ENCODE peak calls at places on chromosomes 12 and 14, in six cellular contexts. One of them, this sample, is unnamed.

GRCh38 chr12:68827895-68828294 is 19.9 kb downstream of the MDM2 start:
- DNase-seq in effector memory CD4-positive, alpha-beta T cell: no peak
- DNase-seq in NCI-H510A: no peak
- DNase-seq in cardiac fibroblast: no peak
- DNase-seq in GOT3: no peak
- DNase-seq in effector CD8-positive, alpha-beta T cell: no peak
- DNase-seq in this sample: no peak

GRCh38 chr12:42199007-42199406 is 39.0 kb downstream of the YAF2 start:
- DNase-seq in cardiac fibroblast: no peak
- DNase-seq in effector memory CD4-positive, alpha-beta T cell: no peak
- DNase-seq in GOT3: no peak
- DNase-seq in NCI-H510A: no peak
- DNase-seq in effector CD8-positive, alpha-beta T cell: no peak
- DNase-seq in this sample: no peak

GRCh38 chr14:68391292-68392014 is 401.4 kb downstream of the ZFP36L1 start:
- DNase-seq in GOT3: no peak
- DNase-seq in cardiac fibroblast: peak; percentile 86
- DNase-seq in NCI-H510A: no peak
- DNase-seq in effector CD8-positive, alpha-beta T cell: no peak
- DNase-seq in effector memory CD4-positive, alpha-beta T cell: no peak
- DNase-seq in this sample: no peak

GRCh38 chr14:37566811-37567371 is 28.2 kb downstream of the FOXA1 start:
- DNase-seq in GOT3: no peak
- DNase-seq in effector memory CD4-positive, alpha-beta T cell: no peak
- DNase-seq in effector CD8-positive, alpha-beta T cell: no peak
- DNase-seq in NCI-H510A: no peak
- DNase-seq in cardiac fibroblast: no peak
- DNase-seq in this sample: no peak

GRCh38 chr12:53098354-53098981 is 1.0 kb downstream of the IGFBP6 start:
- DNase-seq in effector memory CD4-positive, alpha-beta T cell: peak; percentile 16
- DNase-seq in GOT3: no peak
- DNase-seq in NCI-H510A: no peak
- DNase-seq in effector CD8-positive, alpha-beta T cell: no peak
- DNase-seq in cardiac fibroblast: peak; percentile 81
- DNase-seq in this sample: peak; percentile 64

GRCh38 chr12:99824900-99825562 is 159.7 kb downstream of the ANKS1B start:
- DNase-seq in effector memory CD4-positive, alpha-beta T cell: no peak
- DNase-seq in GOT3: no peak
- DNase-seq in effector CD8-positive, alpha-beta T cell: no peak
- DNase-seq in cardiac fibroblast: no peak
- DNase-seq in NCI-H510A: no peak
- DNase-seq in this sample: no peak

GRCh38 chr12:2075558-2076195 is 22.9 kb downstream of the CACNA1C start:
- DNase-seq in GOT3: no peak
- DNase-seq in effector CD8-positive, alpha-beta T cell: no peak
- DNase-seq in effector memory CD4-positive, alpha-beta T cell: no peak
- DNase-seq in NCI-H510A: no peak
- DNase-seq in cardiac fibroblast: no peak
- DNase-seq in this sample: no peak

GRCh38 chr12:117489671-117490070 is 128.2 kb upstream of the NOS1 start:
- DNase-seq in effector CD8-positive, alpha-beta T cell: no peak
- DNase-seq in GOT3: no peak
- DNase-seq in effector memory CD4-positive, alpha-beta T cell: no peak
- DNase-seq in NCI-H510A: no peak
- DNase-seq in cardiac fibroblast: no peak
- DNase-seq in this sample: no peak

GRCh38 chr14:92605274-92605940 is 91.8 kb downstream of the RIN3 start:
- DNase-seq in NCI-H510A: no peak
- DNase-seq in effector CD8-positive, alpha-beta T cell: no peak
- DNase-seq in cardiac fibroblast: no peak
- DNase-seq in effector memory CD4-positive, alpha-beta T cell: no peak
- DNase-seq in GOT3: no peak
- DNase-seq in this sample: no peak

GRCh38 chr12:122841544-122842321 is 6.5 kb downstream of the HIP1R start:
- DNase-seq in GOT3: no peak
- DNase-seq in effector CD8-positive, alpha-beta T cell: no peak
- DNase-seq in NCI-H510A: peak; percentile 37
- DNase-seq in effector memory CD4-positive, alpha-beta T cell: no peak
- DNase-seq in cardiac fibroblast: peak; percentile 78
- DNase-seq in this sample: no peak

GRCh38 chr12:52871291-52871961 is 22.6 kb upstream of the KRT78 start:
- DNase-seq in effector memory CD4-positive, alpha-beta T cell: no peak
- DNase-seq in effector CD8-positive, alpha-beta T cell: no peak
- DNase-seq in NCI-H510A: no peak
- DNase-seq in GOT3: no peak
- DNase-seq in cardiac fibroblast: peak; percentile 89
- DNase-seq in this sample: no peak

GRCh38 chr14:39175445-39176262 is 600 bp downstream of the PNN start:
- DNase-seq in GOT3: peak; percentile 29
- DNase-seq in NCI-H510A: peak; percentile 19
- DNase-seq in effector memory CD4-positive, alpha-beta T cell: no peak
- DNase-seq in cardiac fibroblast: peak; percentile 36
- DNase-seq in effector CD8-positive, alpha-beta T cell: peak; percentile 20
- DNase-seq in this sample: no peak

GRCh38 chr14:63650336-63650952 is 8.8 kb upstream of the WDR89 start:
- DNase-seq in cardiac fibroblast: no peak
- DNase-seq in effector CD8-positive, alpha-beta T cell: peak; percentile 15
- DNase-seq in GOT3: no peak
- DNase-seq in effector memory CD4-positive, alpha-beta T cell: no peak
- DNase-seq in NCI-H510A: peak; percentile 21
- DNase-seq in this sample: no peak

GRCh38 chr14:64879635-64880381 is at the start of gene SPTB:
- DNase-seq in GOT3: no peak
- DNase-seq in effector memory CD4-positive, alpha-beta T cell: peak; percentile 25
- DNase-seq in cardiac fibroblast: no peak
- DNase-seq in effector CD8-positive, alpha-beta T cell: peak; percentile 46
- DNase-seq in NCI-H510A: peak; percentile 78
- DNase-seq in this sample: no peak

GRCh38 chr12:65748332-65748731 is 76.0 kb upstream of the HMGA2 start:
- DNase-seq in cardiac fibroblast: no peak
- DNase-seq in effector memory CD4-positive, alpha-beta T cell: no peak
- DNase-seq in NCI-H510A: no peak
- DNase-seq in GOT3: no peak
- DNase-seq in effector CD8-positive, alpha-beta T cell: no peak
- DNase-seq in this sample: no peak

GRCh38 chr14:100882991-100883788 is 20.3 kb downstream of the RTL1 start:
- DNase-seq in effector memory CD4-positive, alpha-beta T cell: no peak
- DNase-seq in NCI-H510A: no peak
- DNase-seq in effector CD8-positive, alpha-beta T cell: no peak
- DNase-seq in cardiac fibroblast: no peak
- DNase-seq in GOT3: no peak
- DNase-seq in this sample: no peak

GRCh38 chr12:119036878-119037493 is 55.6 kb downstream of the SRRM4 start:
- DNase-seq in cardiac fibroblast: peak; percentile 12
- DNase-seq in effector memory CD4-positive, alpha-beta T cell: no peak
- DNase-seq in GOT3: no peak
- DNase-seq in effector CD8-positive, alpha-beta T cell: no peak
- DNase-seq in NCI-H510A: peak; percentile 41
- DNase-seq in this sample: no peak

GRCh38 chr14:104353921-104354701 is 215.7 kb downstream of the KIF26A start:
- DNase-seq in cardiac fibroblast: no peak
- DNase-seq in GOT3: no peak
- DNase-seq in effector CD8-positive, alpha-beta T cell: no peak
- DNase-seq in effector memory CD4-positive, alpha-beta T cell: no peak
- DNase-seq in NCI-H510A: no peak
- DNase-seq in this sample: no peak

GRCh38 chr12:1912580-1913376 is 5.7 kb downstream of the CACNA2D4 start:
- DNase-seq in NCI-H510A: no peak
- DNase-seq in effector CD8-positive, alpha-beta T cell: no peak
- DNase-seq in cardiac fibroblast: peak; percentile 15
- DNase-seq in GOT3: no peak
- DNase-seq in effector memory CD4-positive, alpha-beta T cell: no peak
- DNase-seq in this sample: no peak

GRCh38 chr12:83759906-83760305 is 1073.2 kb downstream of the TMTC2 start:
- DNase-seq in GOT3: no peak
- DNase-seq in effector memory CD4-positive, alpha-beta T cell: no peak
- DNase-seq in effector CD8-positive, alpha-beta T cell: no peak
- DNase-seq in NCI-H510A: no peak
- DNase-seq in cardiac fibroblast: no peak
- DNase-seq in this sample: no peak

GRCh38 chr12:124588689-124589318 is 21.4 kb upstream of the NCOR2 start:
- DNase-seq in GOT3: no peak
- DNase-seq in cardiac fibroblast: peak; percentile 85
- DNase-seq in NCI-H510A: no peak
- DNase-seq in effector memory CD4-positive, alpha-beta T cell: no peak
- DNase-seq in effector CD8-positive, alpha-beta T cell: no peak
- DNase-seq in this sample: no peak

GRCh38 chr14:37625597-37626595 is 30.5 kb downstream of the TTC6 start:
- DNase-seq in effector CD8-positive, alpha-beta T cell: no peak
- DNase-seq in effector memory CD4-positive, alpha-beta T cell: no peak
- DNase-seq in GOT3: no peak
- DNase-seq in cardiac fibroblast: peak; percentile 52
- DNase-seq in NCI-H510A: no peak
- DNase-seq in this sample: no peak

GRCh38 chr12:109264095-109264942 is 44.8 kb downstream of the FOXN4 start:
- DNase-seq in GOT3: no peak
- DNase-seq in effector memory CD4-positive, alpha-beta T cell: no peak
- DNase-seq in effector CD8-positive, alpha-beta T cell: no peak
- DNase-seq in NCI-H510A: peak; percentile 75
- DNase-seq in cardiac fibroblast: peak; percentile 70
- DNase-seq in this sample: no peak

GRCh38 chr14:54652188-54652889 is 85.4 kb downstream of the SAMD4A start:
- DNase-seq in effector CD8-positive, alpha-beta T cell: no peak
- DNase-seq in NCI-H510A: no peak
- DNase-seq in GOT3: peak; percentile 4
- DNase-seq in cardiac fibroblast: peak; percentile 100
- DNase-seq in effector memory CD4-positive, alpha-beta T cell: no peak
- DNase-seq in this sample: peak; percentile 73

GRCh38 chr12:123929869-123930583 is 42.6 kb downstream of the CCDC92 start:
- DNase-seq in GOT3: no peak
- DNase-seq in cardiac fibroblast: no peak
- DNase-seq in effector CD8-positive, alpha-beta T cell: no peak
- DNase-seq in NCI-H510A: no peak
- DNase-seq in effector memory CD4-positive, alpha-beta T cell: no peak
- DNase-seq in this sample: no peak

GRCh38 chr14:21030531-21030930 is 514 bp downstream of the TPPP2 start:
- DNase-seq in cardiac fibroblast: no peak
- DNase-seq in NCI-H510A: no peak
- DNase-seq in effector CD8-positive, alpha-beta T cell: no peak
- DNase-seq in GOT3: no peak
- DNase-seq in effector memory CD4-positive, alpha-beta T cell: no peak
- DNase-seq in this sample: no peak

GRCh38 chr14:103329421-103330347 is 4.4 kb upstream of the EIF5 start:
- DNase-seq in NCI-H510A: peak; percentile 55
- DNase-seq in cardiac fibroblast: peak; percentile 73
- DNase-seq in effector memory CD4-positive, alpha-beta T cell: no peak
- DNase-seq in effector CD8-positive, alpha-beta T cell: no peak
- DNase-seq in GOT3: no peak
- DNase-seq in this sample: no peak

GRCh38 chr12:93266-94005 is 26.9 kb downstream of the IQSEC3 start:
- DNase-seq in NCI-H510A: no peak
- DNase-seq in effector CD8-positive, alpha-beta T cell: no peak
- DNase-seq in GOT3: no peak
- DNase-seq in cardiac fibroblast: no peak
- DNase-seq in effector memory CD4-positive, alpha-beta T cell: no peak
- DNase-seq in this sample: no peak

GRCh38 chr14:67559639-67560038 is 26.5 kb downstream of the PLEKHH1 start:
- DNase-seq in effector CD8-positive, alpha-beta T cell: no peak
- DNase-seq in effector memory CD4-positive, alpha-beta T cell: no peak
- DNase-seq in cardiac fibroblast: no peak
- DNase-seq in NCI-H510A: no peak
- DNase-seq in GOT3: no peak
- DNase-seq in this sample: no peak

GRCh38 chr12:28909291-28909690 is 239.8 kb upstream of the FAR2 start:
- DNase-seq in NCI-H510A: no peak
- DNase-seq in effector memory CD4-positive, alpha-beta T cell: no peak
- DNase-seq in effector CD8-positive, alpha-beta T cell: no peak
- DNase-seq in cardiac fibroblast: peak; percentile 77
- DNase-seq in GOT3: no peak
- DNase-seq in this sample: no peak

GRCh38 chr12:90058721-90059120 is 350.1 kb upstream of the ATP2B1 start:
- DNase-seq in effector CD8-positive, alpha-beta T cell: no peak
- DNase-seq in GOT3: no peak
- DNase-seq in cardiac fibroblast: peak; percentile 92
- DNase-seq in NCI-H510A: no peak
- DNase-seq in effector memory CD4-positive, alpha-beta T cell: no peak
- DNase-seq in this sample: no peak